ENCODE peak calls at places on chromosome 1, in seven cellular contexts. X is lung, E is brain microvascular endothelial cell, J is body of pancreas, F is GM23248, B is endodermal cell, S is thoracic aorta. N is an unnamed sample. For H3K27me3, the result is how much of the 10 kb centered on the place peaks cover.

GRCh38 chr1:5938068-5938740 is 54.0 kb downstream of the NPHP4 start:
- DNase-seq in F (peak), J (no peak), S (no peak), E (peak), X (no peak), B (no peak), N (no peak)

GRCh38 chr1:5998051-5998905 is 6.1 kb upstream of the NPHP4 start:
- DNase-seq in F (no peak), X (no peak), B (no peak), E (no peak), J (no peak), S (no peak), N (no peak)

GRCh38 chr1:27567183-27567526 is 36.8 kb downstream of the AHDC1 start:
- DNase-seq in E (no peak), X (no peak), F (no peak), J (no peak), S (no peak), B (no peak), N (no peak)

GRCh38 chr1:229088711-229089110 is 182.2 kb upstream of the RAB4A start:
- DNase-seq in X (no peak), F (no peak), B (peak), S (no peak), J (no peak), E (no peak), N (no peak)

GRCh38 chr1:208516780-208517179 is 272.6 kb upstream of the PLXNA2 start:
- DNase-seq in B (no peak), J (no peak), S (no peak), X (no peak), F (no peak), E (no peak), N (no peak)

GRCh38 chr1:226166341-226166740 is 20.2 kb downstream of the ACBD3 start:
- DNase-seq in J (no peak), B (no peak), E (no peak), F (no peak), S (no peak), X (no peak), N (no peak)

GRCh38 chr1:64923294-64923718 is 43.0 kb downstream of the JAK1 start:
- DNase-seq in E (no peak), S (no peak), J (no peak), F (peak), X (peak), B (no peak), N (no peak)

GRCh38 chr1:77430966-77431735 is 149.3 kb downstream of the AK5 start:
- DNase-seq in B (no peak), F (no peak), E (no peak), S (no peak), J (no peak), X (no peak), N (no peak)

DNA sequence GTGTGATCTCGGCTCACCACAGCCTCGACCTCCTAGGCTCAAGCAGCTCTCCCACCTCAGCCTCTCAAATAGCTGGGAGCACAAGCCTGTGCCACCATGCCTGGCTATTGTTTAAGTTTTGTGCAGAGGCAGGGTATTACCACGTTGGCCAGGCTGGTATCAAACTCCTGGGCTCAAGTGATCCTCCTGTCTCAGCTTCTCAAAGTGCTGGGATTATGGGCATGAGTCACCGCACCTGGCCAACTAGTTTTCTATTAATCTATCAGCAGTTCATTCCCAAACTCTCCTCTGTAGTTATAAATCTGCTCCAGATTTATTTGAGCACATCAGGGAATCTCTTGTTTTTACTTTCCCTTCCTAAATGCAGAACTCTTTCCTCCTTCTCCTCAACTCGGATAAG is 443.8 kb downstream of the PRDM2 start:
- DNase-seq in S (no peak), X (no peak), B (no peak), J (no peak), E (no peak), F (no peak), N (no peak)
- H3K27me3 ChIP-seq in S (under half), X (under half), B (half or more), J (under half), E (under half), F (under half), N (under half)

GRCh38 chr1:243311809-243312208 is 56.0 kb downstream of the SDCCAG8 start:
- DNase-seq in F (no peak), J (no peak), S (no peak), X (no peak), B (no peak), E (no peak), N (no peak)

GRCh38 chr1:243312962-243313634 is 57.3 kb downstream of the SDCCAG8 start:
- DNase-seq in S (no peak), F (no peak), E (no peak), J (no peak), X (no peak), B (no peak), N (no peak)

GRCh38 chr1:243315455-243315854 is 59.6 kb downstream of the SDCCAG8 start:
- DNase-seq in J (no peak), E (no peak), F (peak), S (no peak), B (no peak), X (no peak), N (no peak)

GRCh38 chr1:243315933-243316332 is 60.1 kb downstream of the SDCCAG8 start:
- DNase-seq in E (no peak), S (no peak), J (no peak), B (no peak), F (no peak), X (no peak), N (no peak)

GRCh38 chr1:243313635-243314536 is 58.0 kb downstream of the SDCCAG8 start:
- DNase-seq in X (no peak), F (no peak), E (no peak), B (no peak), J (no peak), S (no peak), N (peak)
- H3K27ac ChIP-seq in X (no peak), F (no peak), E (no peak), B (no peak), J (no peak), S (no peak), N (no peak)

GRCh38 chr1:8987881-8988617 is 38.2 kb downstream of the SLC2A7 start:
- DNase-seq in S (no peak), E (peak), B (peak), F (peak), X (peak), J (peak), N (peak)

GRCh38 chr1:8984990-8985389 is 39.3 kb downstream of the CA6 start:
- DNase-seq in X (no peak), S (no peak), F (no peak), B (no peak), J (no peak), E (no peak), N (no peak)

GRCh38 chr1:8984203-8984602 is 38.5 kb downstream of the CA6 start:
- DNase-seq in X (no peak), F (no peak), E (no peak), J (no peak), S (no peak), B (no peak), N (no peak)

GRCh38 chr1:8986814-8987190 is 39.4 kb downstream of the SLC2A7 start:
- DNase-seq in J (no peak), X (no peak), S (no peak), F (no peak), B (no peak), E (no peak), N (no peak)

GRCh38 chr1:8985915-8986813 is 40.1 kb downstream of the SLC2A7 start:
- DNase-seq in J (peak), X (peak), E (peak), F (peak), S (peak), B (no peak), N (no peak)
- H3K4me3 ChIP-seq in J (no peak), X (no peak), E (no peak), F (peak), S (peak), B (no peak), N (no peak)

DNA sequence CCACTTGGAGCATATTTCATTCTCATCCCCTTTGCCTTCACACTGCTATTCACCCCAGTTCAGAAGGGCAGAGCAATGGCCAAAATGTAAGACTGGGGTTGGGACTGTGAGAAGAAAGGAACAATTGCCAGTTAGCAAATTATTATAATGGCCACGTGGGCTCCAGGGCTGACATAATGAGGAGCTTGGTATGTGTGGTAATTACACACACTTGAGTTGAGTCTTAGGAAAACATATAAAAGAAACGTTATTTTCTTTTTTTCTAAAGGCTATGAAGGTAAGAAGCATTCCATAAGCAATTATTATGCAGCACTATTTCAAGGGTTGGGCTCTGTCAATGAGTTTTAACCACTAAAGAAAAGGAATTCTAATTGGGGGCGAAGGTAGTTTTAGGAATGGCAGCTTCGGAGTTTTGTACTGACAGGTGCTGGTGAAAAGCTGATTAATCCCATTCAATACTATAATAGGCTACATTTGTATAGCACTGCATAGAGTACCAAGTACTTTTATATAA is 32.5 kb upstream of the BCL10 start:
- DNase-seq in J (no peak), S (no peak), B (no peak), E (no peak), X (no peak), F (no peak), N (no peak)
- H3K27me3 ChIP-seq in J (under half), S (under half), B (under half), E (under half), X (under half), F (under half), N (under half)

GRCh38 chr1:109613396-109614147 is 5.8 kb downstream of the GNAT2 start:
- DNase-seq in J (no peak), B (peak), E (peak), F (peak), X (no peak), S (no peak), N (peak)
- H3K27ac ChIP-seq in J (no peak), B (no peak), E (peak), F (peak), X (no peak), S (no peak), N (peak)

GRCh38 chr1:31669786-31670582 is 25.3 kb upstream of the PEF1 start:
- DNase-seq in X (peak), B (peak), E (peak), S (peak), F (no peak), J (peak), N (peak)
- H3K4me3 ChIP-seq in X (no peak), B (no peak), E (peak), S (peak), F (no peak), J (no peak), N (peak)

GRCh38 chr1:117904485-117904884 is 24.9 kb downstream of the GDAP2 start:
- DNase-seq in X (no peak), F (no peak), S (no peak), J (no peak), B (no peak), E (no peak), N (no peak)

GRCh38 chr1:117895482-117896114 is 33.8 kb downstream of the GDAP2 start:
- DNase-seq in E (peak), S (peak), F (peak), B (peak), J (peak), X (peak), N (peak)

GRCh38 chr1:117902944-117903343 is 26.5 kb downstream of the GDAP2 start:
- DNase-seq in S (no peak), F (no peak), B (no peak), X (no peak), E (no peak), J (no peak), N (no peak)

GRCh38 chr1:117897551-117897950 is 31.9 kb downstream of the GDAP2 start:
- DNase-seq in F (no peak), X (no peak), B (no peak), E (peak), S (no peak), J (no peak), N (no peak)

GRCh38 chr1:117899801-117900200 is 29.6 kb downstream of the GDAP2 start:
- DNase-seq in S (no peak), X (no peak), E (no peak), B (no peak), F (no peak), J (no peak), N (no peak)
- H3K27me3 ChIP-seq in S (under half), X (under half), E (under half), B (under half), F (under half), J (under half), N (under half)